ENCODE peak calls at places on chromosome 4, in four cellular contexts. L is Caco-2, N is AG09309, E is fibroblast of mammary gland. W is an unnamed sample.

GRCh38 chr4:142528433-142528832 is 317.7 kb downstream of the INPP4B start:
- DNase-seq in N (no peak), L (no peak), E (peak), W (no peak)

GRCh38 chr4:17398035-17398434 is 113.9 kb downstream of the QDPR start:
- DNase-seq in L (no peak), N (no peak), E (no peak), W (no peak)

GRCh38 chr4:186351672-186352194 is 85.7 kb downstream of the F11 start:
- DNase-seq in L (no peak), N (no peak), E (no peak), W (no peak)

GRCh38 chr4:39635023-39635422 is 3.6 kb downstream of the SMIM14 start:
- DNase-seq in L (peak), N (no peak), E (no peak), W (no peak)

GRCh38 chr4:139556071-139556734 is at the start of gene SETD7:
- DNase-seq in L (peak), E (peak), N (peak), W (no peak)

GRCh38 chr4:15963001-15963451 is at the start of gene FGFBP2:
- DNase-seq in N (peak), L (peak), E (peak), W (no peak)

GRCh38 chr4:130071746-130072145 is 975.8 kb downstream of the C4orf33 start:
- DNase-seq in L (no peak), E (no peak), N (no peak), W (no peak)

GRCh38 chr4:35494955-35495354 is 749.4 kb downstream of the ARAP2 start:
- DNase-seq in E (no peak), N (no peak), L (no peak), W (no peak)

GRCh38 chr4:170088686-170089085 is 1.1 kb downstream of the AADAT start:
- DNase-seq in N (no peak), L (no peak), E (no peak), W (no peak)

GRCh38 chr4:158176108-158176507 is 3.3 kb upstream of the GASK1B start:
- DNase-seq in L (no peak), N (no peak), E (peak), W (no peak)

GRCh38 chr4:108045687-108046024 is 56.0 kb downstream of the HADH start:
- DNase-seq in E (peak), N (no peak), L (no peak), W (no peak)

GRCh38 chr4:80276922-80277321 is 10.5 kb downstream of the FGF5 start:
- DNase-seq in E (no peak), L (no peak), N (no peak), W (no peak)

GRCh38 chr4:140082399-140082758 is 71.6 kb downstream of the MAML3 start:
- DNase-seq in N (no peak), E (no peak), L (no peak), W (no peak)

GRCh38 chr4:37528161-37528560 is 158.0 kb downstream of the RELL1 start:
- DNase-seq in N (no peak), L (peak), E (no peak), W (no peak)

GRCh38 chr4:138488527-138488926 is 246.4 kb upstream of the SLC7A11 start:
- DNase-seq in L (no peak), E (peak), N (no peak), W (no peak)

GRCh38 chr4:128168701-128169100 is 107.6 kb downstream of the LARP1B start:
- DNase-seq in L (no peak), N (no peak), E (no peak), W (no peak)

GRCh38 chr4:147846318-147847135 is 114.6 kb downstream of the ARHGAP10 start:
- DNase-seq in L (no peak), E (no peak), N (no peak), W (no peak)

GRCh38 chr4:144667500-144667899 is 21.5 kb downstream of the HHIP start:
- DNase-seq in E (no peak), L (no peak), N (no peak), W (peak)

DNA sequence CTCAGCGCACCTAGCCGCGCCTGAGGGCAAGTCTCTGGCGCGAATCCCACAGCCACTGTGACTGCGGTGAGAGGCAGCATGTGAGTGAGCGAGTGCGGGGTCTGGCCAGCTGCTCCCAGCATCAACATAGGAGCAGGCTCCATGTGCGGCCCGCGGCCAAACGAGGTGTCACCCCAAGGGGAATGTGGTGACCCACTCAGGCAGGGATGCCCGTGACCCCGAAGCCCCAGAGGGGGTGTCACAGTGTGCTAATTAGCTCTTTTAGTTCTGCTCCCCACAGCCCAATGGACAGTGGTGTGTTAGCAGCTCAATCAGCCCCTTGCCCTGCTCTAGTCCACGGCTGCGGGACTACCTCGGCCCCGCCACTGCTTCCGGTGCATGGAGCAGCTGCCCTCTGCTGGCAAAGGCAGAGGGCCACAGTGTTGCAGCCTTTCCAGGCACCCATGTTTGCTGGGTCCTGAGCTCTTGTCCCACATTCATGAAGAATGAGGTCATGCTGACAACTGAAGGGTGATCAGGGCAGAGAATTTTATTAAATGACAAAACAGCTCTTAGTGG is 61.4 kb downstream of the AGA start:
- DNase-seq in L (no peak), N (no peak), E (peak), W (no peak)
- TF ChIP-seq CTCF in L (no peak), N (peak), E (peak), W (no peak)

GRCh38 chr4:68410149-68410548 is 37.1 kb upstream of the TMPRSS11E start:
- DNase-seq in E (no peak), L (no peak), N (no peak), W (no peak)

GRCh38 chr4:68406479-68406859 is 40.8 kb upstream of the TMPRSS11E start:
- DNase-seq in N (no peak), L (no peak), E (no peak), W (no peak)

GRCh38 chr4:68407868-68408190 is 39.4 kb upstream of the TMPRSS11E start:
- DNase-seq in E (no peak), N (no peak), L (no peak), W (no peak)

GRCh38 chr4:68404153-68404552 is 43.1 kb upstream of the TMPRSS11E start:
- DNase-seq in E (no peak), N (no peak), L (no peak), W (no peak)
- H3K4me3 ChIP-seq in E (no peak), N (no peak), L (no peak), W (no peak)

GRCh38 chr4:6910340-6910959 is 824 bp downstream of the TBC1D14 start:
- DNase-seq in E (no peak), L (no peak), N (no peak), W (no peak)
- TF ChIP-seq CTCF in E (no peak), L (peak), N (peak), W (peak)

DNA sequence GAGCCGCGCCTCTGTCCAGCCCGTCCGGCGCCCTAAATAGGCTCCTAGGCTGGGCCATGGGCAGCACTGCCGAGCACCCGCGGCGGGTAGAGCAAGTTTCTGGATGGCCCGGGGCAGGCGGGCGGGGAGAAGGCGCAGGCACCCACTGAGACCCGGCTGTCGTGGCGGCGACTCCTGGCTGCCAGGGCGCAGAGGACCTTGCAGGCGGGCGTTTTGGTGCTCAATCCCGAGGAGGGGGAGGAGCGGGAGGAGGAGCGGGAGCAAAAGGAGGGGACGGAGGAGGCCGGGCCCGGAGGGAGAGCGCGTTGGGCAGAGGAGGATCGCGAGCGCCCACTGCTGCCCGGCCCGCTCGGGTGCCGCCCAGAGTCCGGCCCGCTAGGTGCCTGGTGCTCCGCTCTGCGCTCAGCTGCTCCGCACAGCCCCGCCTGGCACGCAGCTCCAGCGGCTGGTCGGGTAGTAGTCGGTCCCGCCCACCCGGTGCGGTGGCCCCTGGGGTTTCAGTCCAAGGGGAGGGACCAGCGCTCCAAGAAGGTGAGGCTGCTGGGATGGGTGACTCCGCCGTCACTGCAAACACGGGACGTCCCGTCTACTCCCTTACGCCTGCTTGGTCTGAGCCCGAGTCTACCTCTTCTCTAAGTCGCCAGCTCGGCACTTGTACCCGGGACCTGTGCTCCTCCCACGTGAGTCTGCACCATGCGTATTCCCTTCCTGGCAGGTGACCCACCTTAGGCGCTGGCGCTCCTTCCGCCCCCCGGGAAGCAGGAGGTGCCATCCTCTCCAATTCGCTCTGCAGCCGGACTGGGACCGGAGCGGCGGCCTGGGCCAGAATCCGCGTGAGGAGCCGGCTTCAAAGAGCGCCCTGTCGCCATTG is at the start of gene HS3ST1:
- DNase-seq in E (peak), N (no peak), L (peak), W (no peak)
- H3K4me3 ChIP-seq in E (peak), N (no peak), L (peak), W (peak)

W was measured in retinal pigment epithelial cell.